ENCODE peak calls at places on chromosome 2, in six cellular contexts. W is breast epithelium, E is HCT116, F is GM23338, P is transverse colon, S is stomach. M is an unnamed sample.

GRCh38 chr2:54610700-54611099 is 112.8 kb upstream of the EML6 start:
- DNase-seq in W (no peak), E (no peak), F (no peak), P (no peak), S (no peak), M (no peak)

GRCh38 chr2:151162185-151162584 is 99.5 kb downstream of the RBM43 start:
- DNase-seq in W (no peak), E (no peak), F (peak; percentile 28), P (no peak), S (no peak), M (no peak)

GRCh38 chr2:99602475-99602874 is 112.7 kb upstream of the REV1 start:
- DNase-seq in W (no peak), E (no peak), F (no peak), P (no peak), S (no peak), M (no peak)

GRCh38 chr2:75180476-75180875 is 18.8 kb downstream of the TACR1 start:
- DNase-seq in W (no peak), E (no peak), F (no peak), P (no peak), S (no peak), M (no peak)

GRCh38 chr2:15773204-15773603 is 167.1 kb upstream of the MYCN start:
- DNase-seq in W (no peak), E (no peak), F (no peak), P (no peak), S (no peak), M (no peak)

GRCh38 chr2:198717451-198717850 is 740.3 kb downstream of the SATB2 start:
- DNase-seq in W (no peak), E (no peak), F (peak; percentile 44), P (no peak), S (no peak), M (no peak)

GRCh38 chr2:190477563-190478454 is 56.7 kb downstream of the NEMP2 start:
- DNase-seq in W (no peak), E (no peak), F (no peak), P (no peak), S (no peak), M (no peak)

GRCh38 chr2:44237221-44237620 is 38.1 kb upstream of the SLC3A1 start:
- DNase-seq in W (no peak), E (no peak), F (no peak), P (no peak), S (no peak), M (no peak)

GRCh38 chr2:8290771-8291352 is 391.0 kb upstream of the ID2 start:
- DNase-seq in W (no peak), E (no peak), F (no peak), P (no peak), S (no peak), M (no peak)

GRCh38 chr2:64975232-64975791 is 13.9 kb upstream of the SLC1A4 start:
- DNase-seq in W (peak; percentile 84), E (peak; percentile 40), F (peak; percentile 13), P (no peak), S (no peak), M (no peak)

GRCh38 chr2:176110975-176111663 is 4.0 kb downstream of the HOXD11 start:
- DNase-seq in W (peak; percentile 52), E (no peak), F (peak; percentile 94), P (peak; percentile 69), S (no peak), M (no peak)

GRCh38 chr2:64327129-64327509 is 126.8 kb upstream of the LGALSL start:
- DNase-seq in W (no peak), E (no peak), F (no peak), P (no peak), S (no peak), M (no peak)

GRCh38 chr2:85312404-85312803 is 15.4 kb downstream of the TGOLN2 start:
- DNase-seq in W (no peak), E (no peak), F (no peak), P (no peak), S (no peak), M (no peak)

GRCh38 chr2:120617055-120617454 is 118.6 kb upstream of the GLI2 start:
- DNase-seq in W (no peak), E (no peak), F (no peak), P (no peak), S (no peak), M (peak; percentile 58)

GRCh38 chr2:25618676-25619075 is 54.7 kb downstream of the DTNB start:
- DNase-seq in W (no peak), E (peak; percentile 53), F (no peak), P (no peak), S (no peak), M (no peak)

GRCh38 chr2:222895143-222895542 is 34.3 kb downstream of the ACSL3 start:
- DNase-seq in W (no peak), E (no peak), F (no peak), P (no peak), S (no peak), M (no peak)

GRCh38 chr2:222891890-222892289 is 31.1 kb downstream of the ACSL3 start:
- DNase-seq in W (no peak), E (no peak), F (no peak), P (no peak), S (no peak), M (no peak)

GRCh38 chr2:222892321-222892720 is 31.5 kb downstream of the ACSL3 start:
- DNase-seq in W (no peak), E (no peak), F (no peak), P (no peak), S (no peak), M (no peak)

GRCh38 chr2:222897898-222898297 is 37.1 kb downstream of the ACSL3 start:
- DNase-seq in W (no peak), E (no peak), F (no peak), P (no peak), S (no peak), M (no peak)

DNA sequence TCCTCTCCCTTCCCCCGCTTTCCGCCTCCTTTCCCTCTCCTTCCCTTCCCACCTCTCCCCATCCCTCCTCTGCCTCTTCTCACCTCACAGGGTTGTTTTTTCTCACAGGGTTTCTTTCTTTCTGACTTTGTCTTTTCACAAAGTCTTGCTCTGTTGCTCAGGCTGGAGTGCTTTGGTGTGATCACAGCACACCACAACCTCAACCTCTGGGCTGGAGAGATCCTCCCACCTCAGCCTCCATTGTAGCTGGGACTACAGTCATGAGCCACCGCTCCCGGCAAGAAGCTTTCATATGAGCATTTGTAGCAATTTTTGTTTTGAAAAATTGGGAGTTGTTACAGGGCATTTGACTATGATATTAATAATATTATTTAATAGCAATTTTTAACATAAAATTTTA is 32.9 kb downstream of the ACSL3 start:
- DNase-seq in W (no peak), E (no peak), F (no peak), P (no peak), S (no peak), M (no peak)
- TF ChIP-seq POLR2AphosphoS5 in W (no peak), E (no peak), F (no peak), P (no peak), S (no peak), M (no peak)

GRCh38 chr2:47869859-47870258 is 36.4 kb downstream of the FBXO11 start:
- DNase-seq in W (no peak), E (no peak), F (peak; percentile 57), P (no peak), S (no peak), M (no peak)

GRCh38 chr2:47862949-47863348 is 43.3 kb downstream of the FBXO11 start:
- DNase-seq in W (no peak), E (no peak), F (no peak), P (no peak), S (no peak), M (no peak)

GRCh38 chr2:47867205-47867604 is 39.1 kb downstream of the FBXO11 start:
- DNase-seq in W (no peak), E (peak; percentile 31), F (no peak), P (no peak), S (no peak), M (no peak)

GRCh38 chr2:47868611-47869352 is 37.5 kb downstream of the FBXO11 start:
- DNase-seq in W (no peak), E (no peak), F (no peak), P (no peak), S (no peak), M (no peak)

DNA sequence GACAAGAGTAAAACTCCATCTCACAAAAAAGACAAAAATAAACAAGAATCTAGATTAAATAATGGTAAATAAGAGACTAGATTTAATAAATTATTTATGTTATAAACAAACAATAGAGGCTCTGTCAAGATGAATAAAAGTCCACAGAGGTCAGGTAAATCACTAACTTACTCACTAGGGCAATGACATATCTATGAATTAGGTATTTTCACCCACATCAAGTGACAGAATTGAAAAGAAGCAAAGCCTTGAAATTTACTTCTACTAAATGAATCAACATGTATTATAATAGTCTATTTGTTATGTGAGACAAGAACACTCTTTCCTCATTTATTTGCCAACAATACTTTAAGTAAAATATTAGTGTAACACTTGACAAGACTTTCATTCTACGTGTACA is 41.7 kb downstream of the FBXO11 start:
- DNase-seq in W (no peak), E (no peak), F (no peak), P (no peak), S (no peak), M (no peak)
- H3K4me1 ChIP-seq in W (peaks cover 5% of the 10 kb centered on the region), E (peaks cover 16% of the 10 kb centered on the region), F (peaks cover 17% of the 10 kb centered on the region), P (peaks cover 35% of the 10 kb centered on the region), S (peaks cover 60% of the 10 kb centered on the region), M (peaks cover 60% of the 10 kb centered on the region)

DNA sequence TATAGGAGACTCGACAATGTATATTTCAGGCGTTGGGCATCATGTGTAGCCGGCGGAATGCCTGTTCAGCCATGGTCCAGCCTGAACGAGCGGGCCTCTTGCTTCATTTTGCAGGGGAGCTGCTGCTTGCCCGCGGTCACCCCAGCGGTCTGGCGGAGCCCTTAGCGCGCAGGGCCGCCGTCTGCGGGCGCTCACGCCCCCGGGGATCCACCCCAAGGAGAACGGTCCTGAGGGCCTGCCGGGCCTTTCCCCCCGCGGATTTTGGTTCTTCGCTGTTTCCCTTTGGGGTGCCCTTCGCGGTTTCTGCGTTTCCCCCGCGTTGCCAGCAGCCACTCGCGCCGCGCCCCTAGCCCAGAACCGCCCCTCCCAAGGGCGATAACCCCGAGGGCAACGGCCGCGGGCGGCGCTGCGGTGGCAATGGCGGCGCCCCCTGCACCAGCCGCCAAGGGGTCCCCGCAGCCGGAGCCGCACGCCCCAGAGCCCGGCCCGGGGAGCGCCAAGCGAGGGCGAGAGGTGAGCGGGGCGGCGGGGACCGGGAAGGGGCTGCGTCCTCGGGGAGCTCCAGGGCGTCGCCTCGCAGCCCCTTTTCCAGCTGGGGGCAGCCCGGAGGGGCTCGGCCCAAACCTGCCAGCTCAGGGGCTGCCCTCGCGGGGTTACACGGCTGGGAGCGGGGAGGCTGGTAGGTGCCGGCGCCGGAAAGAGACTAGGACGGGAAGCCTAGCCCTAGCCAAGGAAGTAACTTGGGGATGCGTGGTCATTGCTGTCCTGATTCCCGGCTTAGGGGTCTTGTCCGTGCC is at the start of gene MFSD2B:
- DNase-seq in W (no peak), E (no peak), F (peak; percentile 72), P (no peak), S (no peak), M (no peak)
- TF ChIP-seq CTCF in W (no peak), E (no peak), F (no peak), P (no peak), S (no peak), M (no peak)

GRCh38 chr2:48592067-48592466 is 25.6 kb upstream of the GTF2A1L start:
- DNase-seq in W (no peak), E (no peak), F (no peak), P (no peak), S (no peak), M (no peak)

GRCh38 chr2:48587560-48587959 is 30.1 kb upstream of the GTF2A1L start:
- DNase-seq in W (no peak), E (no peak), F (no peak), P (no peak), S (no peak), M (no peak)

GRCh38 chr2:48588745-48589144 is 28.9 kb upstream of the GTF2A1L start:
- DNase-seq in W (no peak), E (no peak), F (no peak), P (no peak), S (no peak), M (no peak)

GRCh38 chr2:48586433-48586832 is 31.2 kb upstream of the GTF2A1L start:
- DNase-seq in W (no peak), E (no peak), F (no peak), P (no peak), S (no peak), M (no peak)

GRCh38 chr2:48589170-48589767 is 28.4 kb upstream of the GTF2A1L start:
- DNase-seq in W (no peak), E (peak; percentile 28), F (peak; percentile 62), P (peak; percentile 9), S (no peak), M (no peak)
- TF ChIP-seq POLR2AphosphoS5 in W (no peak), E (no peak), F (no peak), P (no peak), S (no peak), M (no peak)